ENCODE peak calls at places on chromosomes 5 and 9, in nine cellular contexts. J is Peyer's patch; X is H9; Z is breast epithelium; F is CD4-positive, CD25-positive, alpha-beta regulatory T cell; C is body of pancreas; W is hepatocyte; K is GM23338; P is CD8-positive, alpha-beta memory T cell. G is an unnamed sample. For H3K4me1, the result is how much of the 10 kb centered on the place peaks cover.

GRCh38 chr9:18969095-18969494 is 63.9 kb downstream of the SAXO1 start:
- DNase-seq in P (no peak), J (no peak), F (no peak), W (no peak), Z (no peak), X (no peak), K (no peak), C (no peak), G (no peak)

GRCh38 chr5:32504923-32505596 is 60.5 kb upstream of the ZFR start:
- DNase-seq in F (no peak), X (no peak), Z (no peak), J (no peak), C (peak), K (peak), W (peak), P (no peak), G (peak)

GRCh38 chr5:67404261-67405100 is 207.9 kb upstream of the CD180 start:
- DNase-seq in P (no peak), F (no peak), K (no peak), Z (no peak), J (no peak), W (peak), X (no peak), C (no peak), G (no peak)

GRCh38 chr5:80592761-80593160 is 22.7 kb upstream of the ANKRD34B start:
- DNase-seq in W (no peak), J (no peak), X (no peak), K (no peak), F (no peak), P (no peak), Z (no peak), C (no peak), G (no peak)

GRCh38 chr5:149581192-149581861 is at the start of gene ARHGEF37:
- DNase-seq in J (peak), X (peak), W (peak), F (peak), C (peak), Z (peak), K (peak), P (no peak), G (peak)

GRCh38 chr5:136123236-136123768 is 9.3 kb upstream of the SMAD5 start:
- DNase-seq in P (no peak), X (no peak), J (no peak), C (peak), F (no peak), K (no peak), Z (no peak), W (peak), G (no peak)

GRCh38 chr9:135544981-135545635 is 818 bp upstream of the OBP2A start:
- DNase-seq in P (no peak), F (no peak), K (no peak), X (no peak), C (no peak), Z (no peak), J (peak), W (no peak), G (no peak)

GRCh38 chr5:148796931-148797330 is 29.5 kb upstream of the ADRB2 start:
- DNase-seq in X (no peak), F (no peak), J (no peak), P (no peak), C (no peak), W (no peak), K (no peak), Z (no peak), G (no peak)

GRCh38 chr5:118703241-118703640 is 285.1 kb downstream of the DTWD2 start:
- DNase-seq in K (no peak), W (no peak), X (no peak), Z (no peak), J (no peak), C (no peak), F (no peak), P (no peak), G (no peak)

GRCh38 chr5:72848474-72849428 is 32.3 kb downstream of the TNPO1 start:
- DNase-seq in C (peak), X (no peak), Z (peak), P (peak), W (peak), K (peak), J (peak), F (peak), G (peak)

GRCh38 chr9:36207016-36207415 is 16.3 kb downstream of the CLTA start:
- DNase-seq in P (no peak), F (no peak), X (no peak), Z (no peak), J (no peak), W (no peak), C (no peak), K (no peak), G (no peak)

GRCh38 chr5:115948013-115948605 is 14.2 kb upstream of the LVRN start:
- DNase-seq in Z (no peak), C (no peak), J (no peak), K (no peak), F (no peak), P (no peak), X (no peak), W (no peak), G (no peak)

GRCh38 chr9:121912812-121913627 is 180.1 kb downstream of the TTLL11 start:
- DNase-seq in W (no peak), F (no peak), P (no peak), X (no peak), Z (no peak), C (no peak), J (no peak), K (no peak), G (no peak)

GRCh38 chr9:124256517-124257069 is 1.2 kb upstream of the NEK6 start:
- DNase-seq in F (no peak), X (no peak), K (no peak), J (peak), C (no peak), W (peak), Z (no peak), P (no peak), G (no peak)

GRCh38 chr5:91212336-91213092 is 170.6 kb downstream of the ARRDC3 start:
- DNase-seq in P (no peak), J (peak), F (no peak), C (peak), K (no peak), Z (no peak), W (peak), X (no peak), G (no peak)

GRCh38 chr5:155729684-155730059 is 597.3 kb upstream of the SGCD start:
- DNase-seq in P (no peak), J (no peak), K (peak), X (peak), Z (peak), C (no peak), F (no peak), W (peak), G (peak)

GRCh38 chr5:51185985-51186384 is 197.3 kb upstream of the ISL1 start:
- DNase-seq in C (no peak), X (no peak), K (peak), J (no peak), P (no peak), Z (no peak), F (no peak), W (no peak), G (no peak)

GRCh38 chr5:67331296-67331925 is 134.8 kb upstream of the CD180 start:
- DNase-seq in K (no peak), C (no peak), Z (no peak), W (no peak), F (no peak), X (no peak), J (no peak), P (no peak), G (no peak)

GRCh38 chr5:92402045-92402444 is 1018.9 kb upstream of the ARRDC3 start:
- DNase-seq in W (no peak), K (no peak), F (no peak), J (no peak), C (no peak), P (no peak), Z (no peak), X (no peak), G (no peak)

GRCh38 chr9:114677418-114677817 is 4.6 kb downstream of the TEX48 start:
- DNase-seq in F (no peak), J (no peak), P (no peak), K (no peak), Z (no peak), X (no peak), C (peak), W (peak), G (no peak)

GRCh38 chr9:38164659-38165221 is 95.7 kb upstream of the SHB start:
- DNase-seq in P (no peak), F (no peak), K (no peak), W (no peak), J (no peak), C (no peak), X (no peak), Z (no peak), G (no peak)

GRCh38 chr9:99038396-99038795 is 66.5 kb upstream of the TGFBR1 start:
- DNase-seq in F (no peak), X (no peak), J (no peak), K (no peak), C (no peak), P (no peak), Z (no peak), W (no peak), G (no peak)

GRCh38 chr5:143434261-143435206 is 31.0 kb upstream of the NR3C1 start:
- DNase-seq in P (peak), F (peak), C (no peak), J (peak), Z (no peak), X (no peak), K (no peak), W (no peak), G (no peak)

GRCh38 chr9:115018547-115019435 is 88.4 kb upstream of the TNFSF8 start:
- DNase-seq in J (no peak), W (peak), K (no peak), Z (no peak), C (no peak), P (no peak), F (no peak), X (no peak), G (no peak)

GRCh38 chr5:137778772-137779564 is 24.8 kb upstream of the HNRNPA0 start:
- DNase-seq in Z (no peak), C (no peak), X (no peak), K (peak), P (no peak), W (peak), F (peak), J (no peak), G (no peak)

GRCh38 chr5:93600409-93601052 is 17.5 kb downstream of the NR2F1 start:
- DNase-seq in W (no peak), P (no peak), C (no peak), J (no peak), Z (no peak), X (no peak), K (no peak), F (no peak), G (no peak)

GRCh38 chr5:94746731-94747124 is 128.3 kb downstream of the SLF1 start:
- DNase-seq in X (no peak), Z (no peak), W (no peak), P (no peak), C (no peak), F (no peak), K (no peak), J (no peak), G (no peak)

GRCh38 chr5:7364226-7364875 is 31.6 kb upstream of the ADCY2 start:
- DNase-seq in K (peak), Z (no peak), W (no peak), F (no peak), J (no peak), C (no peak), P (no peak), X (no peak), G (no peak)

GRCh38 chr9:6305954-6306563 is 22.1 kb upstream of the TPD52L3 start:
- DNase-seq in C (no peak), Z (no peak), K (peak), W (peak), X (no peak), F (peak), P (no peak), J (no peak), G (no peak)

GRCh38 chr5:125228358-125228757 is 481.9 kb upstream of the ZNF608 start:
- DNase-seq in J (no peak), K (no peak), F (no peak), W (no peak), Z (no peak), X (no peak), C (no peak), P (no peak), G (no peak)

GRCh38 chr9:21873540-21874221 is 71.2 kb downstream of the MTAP start:
- DNase-seq in F (no peak), Z (no peak), X (no peak), W (no peak), K (no peak), C (no peak), P (no peak), J (no peak), G (no peak)

GRCh38 chr5:150066436-150066835 is 19.9 kb downstream of the CSF1R start:
- DNase-seq in P (no peak), X (no peak), K (no peak), W (no peak), Z (no peak), J (no peak), F (no peak), C (no peak), G (no peak)

GRCh38 chr5:90965110-90965676 is 406.6 kb downstream of the ADGRV1 start:
- DNase-seq in C (no peak), P (no peak), Z (no peak), X (no peak), W (no peak), F (no peak), J (no peak), K (no peak), G (no peak)

GRCh38 chr9:89312154-89312616 is 1.2 kb downstream of the CKS2 start:
- DNase-seq in F (no peak), C (no peak), P (no peak), K (peak), J (no peak), Z (no peak), W (peak), X (no peak), G (no peak)

GRCh38 chr5:128637031-128637430 is 99.0 kb upstream of the FBN2 start:
- DNase-seq in P (no peak), W (no peak), C (no peak), X (no peak), J (no peak), K (no peak), Z (no peak), F (no peak), G (no peak)

GRCh38 chr5:93054424-93055165 is 526.4 kb downstream of the NR2F1-AS1 start:
- DNase-seq in K (no peak), Z (no peak), X (no peak), P (no peak), W (no peak), C (no peak), J (no peak), F (no peak), G (no peak)

GRCh38 chr9:69223605-69224004 is 49.5 kb downstream of the TJP2 start:
- DNase-seq in X (peak), C (peak), Z (no peak), J (no peak), F (no peak), K (peak), W (peak), P (no peak), G (no peak)

GRCh38 chr5:177356756-177357458 is 817 bp upstream of the RGS14 start:
- DNase-seq in W (no peak), X (no peak), F (no peak), Z (no peak), K (no peak), J (no peak), C (no peak), P (no peak), G (no peak)

GRCh38 chr5:177354716-177355115 is 3.0 kb upstream of the RGS14 start:
- DNase-seq in X (no peak), J (no peak), P (no peak), W (no peak), K (no peak), Z (no peak), F (no peak), C (no peak), G (no peak)

GRCh38 chr5:177355868-177356168 is 1.9 kb upstream of the RGS14 start:
- DNase-seq in J (no peak), F (no peak), W (no peak), P (no peak), X (no peak), Z (no peak), C (no peak), K (no peak), G (no peak)

GRCh38 chr5:177354256-177354655 is 2.8 kb upstream of the LMAN2 start:
- DNase-seq in K (no peak), C (no peak), Z (no peak), J (no peak), X (no peak), W (no peak), P (no peak), F (no peak), G (no peak)

DNA sequence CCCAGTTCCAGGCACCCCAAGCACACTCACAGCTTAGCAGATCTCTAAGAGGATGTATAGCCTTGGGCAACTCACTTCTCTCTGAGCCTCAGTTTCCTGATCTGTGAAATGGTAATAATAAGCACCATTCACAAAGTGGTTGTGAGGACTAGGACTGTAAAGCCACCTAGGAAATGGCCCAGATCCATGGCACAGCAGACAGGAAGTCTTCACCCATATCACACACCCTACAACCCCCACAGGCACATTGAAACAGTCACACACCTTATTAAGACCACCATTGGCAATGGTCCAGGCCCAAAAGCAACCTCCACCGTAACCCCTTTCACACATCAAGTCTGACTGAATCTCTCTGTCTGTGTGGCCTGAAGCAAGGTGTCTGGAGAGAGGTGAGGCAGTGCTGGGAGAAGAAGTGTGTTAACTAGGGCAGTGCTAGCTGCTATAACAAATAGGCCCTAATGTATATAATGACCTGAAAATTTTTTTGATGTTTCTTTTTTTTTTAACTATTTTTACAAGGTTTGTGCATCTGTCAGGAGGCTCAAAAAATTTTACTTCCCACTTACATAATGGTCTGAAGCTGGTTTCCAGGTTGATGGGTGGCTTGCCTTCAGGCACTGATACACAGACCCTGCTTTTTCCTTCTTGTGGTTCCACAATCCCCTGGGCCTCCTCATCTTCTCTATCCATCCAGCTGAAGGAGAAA is 2.4 kb upstream of the RGS14 start:
- DNase-seq in C (no peak), Z (no peak), K (no peak), P (no peak), J (no peak), F (no peak), X (no peak), W (no peak), G (no peak)
- H3K4me1 ChIP-seq in C (under half), Z (under half), K (under half), P (half or more), J (under half), F (half or more), X (under half), W (under half), G (under half)

DNA sequence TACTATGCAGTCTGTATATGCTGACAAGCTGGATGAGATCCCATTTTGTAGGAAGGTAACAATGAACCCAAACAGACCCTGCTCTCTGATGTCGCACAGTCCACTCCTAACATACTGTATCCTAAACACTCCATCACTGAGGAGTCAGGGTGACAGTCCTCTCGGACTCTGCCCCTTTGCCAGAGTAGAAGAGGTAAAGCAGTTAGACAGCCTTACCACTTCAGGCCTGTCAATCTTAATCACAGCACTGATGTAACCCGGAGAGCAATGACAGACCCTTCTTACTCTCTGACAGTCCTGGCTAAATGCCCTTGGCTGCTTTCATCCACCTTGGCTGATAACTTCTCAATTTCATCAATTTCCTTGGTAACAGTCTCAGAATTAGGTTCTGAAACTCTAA is 134.5 kb downstream of the EPB41L4A start:
- DNase-seq in K (no peak), C (no peak), P (no peak), W (no peak), X (no peak), F (no peak), J (no peak), Z (no peak), G (no peak)
- H3K4me1 ChIP-seq in K (under half), C (under half), P (under half), W (under half), X (under half), F (under half), J (under half), Z (under half), G (under half)

GRCh38 chr9:27247756-27248155 is 49.2 kb downstream of the EQTN start:
- DNase-seq in J (peak), C (peak), W (peak), F (no peak), X (peak), Z (no peak), P (no peak), K (peak), G (no peak)
- H3K4me1 ChIP-seq in J (under half), C (under half), W (under half), F (under half), X (under half), Z (under half), P (under half), K (under half), G (under half)

GRCh38 chr5:157479612-157480510 is 19.8 kb downstream of the NIPAL4 start:
- DNase-seq in X (peak), K (peak), P (no peak), Z (no peak), J (no peak), W (no peak), F (no peak), C (no peak), G (no peak)

GRCh38 chr5:157478726-157479125 is 18.7 kb downstream of the NIPAL4 start:
- DNase-seq in F (no peak), K (no peak), W (no peak), Z (no peak), P (no peak), X (no peak), J (no peak), C (no peak), G (no peak)

GRCh38 chr5:157481255-157481654 is 21.2 kb downstream of the NIPAL4 start:
- DNase-seq in P (no peak), X (no peak), F (no peak), Z (no peak), K (no peak), J (peak), C (no peak), W (no peak), G (no peak)

GRCh38 chr5:157479166-157479565 is 19.2 kb downstream of the NIPAL4 start:
- DNase-seq in P (no peak), J (no peak), X (no peak), K (no peak), F (no peak), C (no peak), W (peak), Z (no peak), G (no peak)

GRCh38 chr5:157481666-157482065 is 21.7 kb downstream of the NIPAL4 start:
- DNase-seq in P (no peak), K (no peak), C (no peak), F (no peak), J (no peak), X (no peak), Z (no peak), W (no peak), G (no peak)
- H3K4me1 ChIP-seq in P (under half), K (under half), C (under half), F (under half), J (under half), X (under half), Z (under half), W (under half), G (under half)

DNA sequence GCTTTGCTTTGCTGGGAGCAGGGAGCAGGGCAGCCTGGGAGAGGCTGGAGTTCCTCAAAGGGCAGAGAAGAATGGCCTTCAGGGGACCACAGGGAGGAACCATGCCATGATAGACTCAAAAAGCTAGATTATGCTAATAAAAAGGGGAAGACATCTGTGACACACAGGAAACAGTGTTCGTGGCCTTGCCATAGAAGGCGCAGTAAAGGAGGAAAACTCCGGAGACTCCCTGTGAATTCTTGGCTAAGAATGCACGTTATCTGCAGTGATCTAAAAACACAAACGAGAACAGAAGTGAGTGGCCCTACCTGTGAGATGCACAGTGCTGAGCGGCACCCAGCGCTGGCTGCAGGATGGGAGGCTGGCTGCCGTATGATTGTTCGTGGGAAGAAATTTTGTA is 15.9 kb upstream of the LTC4S start:
- DNase-seq in Z (no peak), F (no peak), K (no peak), C (no peak), W (no peak), P (no peak), X (no peak), J (no peak), G (no peak)
- H3K4me1 ChIP-seq in Z (under half), F (under half), K (under half), C (under half), W (under half), P (under half), X (under half), J (under half), G (under half)